ENCODE peak calls at places on chromosomes 13 and 19, in five cellular contexts. One of them, this sample, is unnamed.

GRCh38 chr13:93941444-93941843 is 538.0 kb downstream of the DCT start:
- DNase-seq in choroid plexus epithelial cell: no peak
- DNase-seq in skeletal muscle cell: no peak
- DNase-seq in anterior cingulate cortex: no peak
- DNase-seq in tibial nerve: no peak
- DNase-seq in this sample: no peak

GRCh38 chr13:42577538-42577937 is 3.6 kb downstream of the TNFSF11 start:
- DNase-seq in choroid plexus epithelial cell: no peak
- DNase-seq in tibial nerve: no peak
- DNase-seq in skeletal muscle cell: no peak
- DNase-seq in anterior cingulate cortex: no peak
- DNase-seq in this sample: no peak

GRCh38 chr19:55096061-55096701 is 20.5 kb downstream of the EPS8L1 start:
- DNase-seq in tibial nerve: no peak
- DNase-seq in anterior cingulate cortex: no peak
- DNase-seq in choroid plexus epithelial cell: no peak
- DNase-seq in skeletal muscle cell: no peak
- DNase-seq in this sample: no peak

GRCh38 chr13:76049397-76049746 is 413.2 kb downstream of the LMO7 start:
- DNase-seq in skeletal muscle cell: no peak
- DNase-seq in tibial nerve: no peak
- DNase-seq in choroid plexus epithelial cell: no peak
- DNase-seq in anterior cingulate cortex: no peak
- DNase-seq in this sample: no peak

GRCh38 chr19:41328157-41328817 is 18.3 kb downstream of the CCDC97 start:
- DNase-seq in choroid plexus epithelial cell: peak
- DNase-seq in tibial nerve: no peak
- DNase-seq in skeletal muscle cell: no peak
- DNase-seq in anterior cingulate cortex: no peak
- DNase-seq in this sample: no peak

GRCh38 chr19:53624776-53625540 is 6.8 kb upstream of the DPRX start:
- DNase-seq in anterior cingulate cortex: no peak
- DNase-seq in skeletal muscle cell: no peak
- DNase-seq in choroid plexus epithelial cell: no peak
- DNase-seq in tibial nerve: no peak
- DNase-seq in this sample: no peak

GRCh38 chr19:30344446-30345425 is 27.4 kb upstream of the ZNF536 start:
- DNase-seq in tibial nerve: no peak
- DNase-seq in choroid plexus epithelial cell: no peak
- DNase-seq in skeletal muscle cell: no peak
- DNase-seq in anterior cingulate cortex: peak
- DNase-seq in this sample: no peak

GRCh38 chr13:96020155-96020575 is 33.0 kb downstream of the UGGT2 start:
- DNase-seq in skeletal muscle cell: peak
- DNase-seq in anterior cingulate cortex: peak
- DNase-seq in tibial nerve: peak
- DNase-seq in choroid plexus epithelial cell: peak
- DNase-seq in this sample: peak

GRCh38 chr19:45667620-45668341 is at the start of gene GIPR:
- DNase-seq in choroid plexus epithelial cell: no peak
- DNase-seq in skeletal muscle cell: no peak
- DNase-seq in tibial nerve: no peak
- DNase-seq in anterior cingulate cortex: peak
- DNase-seq in this sample: no peak

GRCh38 chr13:40206241-40207109 is 460.0 kb downstream of the FOXO1 start:
- DNase-seq in anterior cingulate cortex: no peak
- DNase-seq in skeletal muscle cell: no peak
- DNase-seq in tibial nerve: no peak
- DNase-seq in choroid plexus epithelial cell: peak
- DNase-seq in this sample: no peak

GRCh38 chr13:44854264-44855060 is 134.8 kb downstream of the NUFIP1 start:
- DNase-seq in anterior cingulate cortex: no peak
- DNase-seq in skeletal muscle cell: no peak
- DNase-seq in choroid plexus epithelial cell: no peak
- DNase-seq in tibial nerve: no peak
- DNase-seq in this sample: no peak

GRCh38 chr19:39314016-39314728 is 6.5 kb downstream of the LRFN1 start:
- DNase-seq in anterior cingulate cortex: no peak
- DNase-seq in skeletal muscle cell: no peak
- DNase-seq in choroid plexus epithelial cell: no peak
- DNase-seq in tibial nerve: no peak
- DNase-seq in this sample: no peak

GRCh38 chr13:97445504-97446187 is 11.7 kb downstream of the RAP2A start:
- DNase-seq in tibial nerve: no peak
- DNase-seq in skeletal muscle cell: no peak
- DNase-seq in anterior cingulate cortex: no peak
- DNase-seq in choroid plexus epithelial cell: no peak
- DNase-seq in this sample: no peak

GRCh38 chr19:35262101-35262761 is 6.5 kb upstream of the USF2 start:
- DNase-seq in tibial nerve: no peak
- DNase-seq in anterior cingulate cortex: no peak
- DNase-seq in choroid plexus epithelial cell: no peak
- DNase-seq in skeletal muscle cell: no peak
- DNase-seq in this sample: no peak

GRCh38 chr19:16949496-16950023 is 60.8 kb downstream of the F2RL3 start:
- DNase-seq in choroid plexus epithelial cell: no peak
- DNase-seq in tibial nerve: no peak
- DNase-seq in anterior cingulate cortex: no peak
- DNase-seq in skeletal muscle cell: no peak
- DNase-seq in this sample: no peak

GRCh38 chr13:110820311-110820710 is 94.6 kb downstream of the ANKRD10 start:
- DNase-seq in tibial nerve: no peak
- DNase-seq in skeletal muscle cell: no peak
- DNase-seq in anterior cingulate cortex: no peak
- DNase-seq in choroid plexus epithelial cell: no peak
- DNase-seq in this sample: no peak

GRCh38 chr13:40518481-40518882 is 148.0 kb downstream of the FOXO1 start:
- DNase-seq in tibial nerve: no peak
- DNase-seq in skeletal muscle cell: no peak
- DNase-seq in anterior cingulate cortex: peak
- DNase-seq in choroid plexus epithelial cell: no peak
- DNase-seq in this sample: no peak

GRCh38 chr19:41276231-41276630 is 12.1 kb downstream of the HNRNPUL1 start:
- DNase-seq in choroid plexus epithelial cell: peak
- DNase-seq in skeletal muscle cell: no peak
- DNase-seq in anterior cingulate cortex: no peak
- DNase-seq in tibial nerve: no peak
- DNase-seq in this sample: no peak

GRCh38 chr19:18607222-18608101 is 863 bp upstream of the CRLF1 start:
- DNase-seq in anterior cingulate cortex: no peak
- DNase-seq in tibial nerve: no peak
- DNase-seq in skeletal muscle cell: no peak
- DNase-seq in choroid plexus epithelial cell: no peak
- DNase-seq in this sample: no peak

GRCh38 chr19:12065100-12065538 is 588 bp downstream of the ZNF844 start:
- DNase-seq in skeletal muscle cell: no peak
- DNase-seq in choroid plexus epithelial cell: peak
- DNase-seq in tibial nerve: peak
- DNase-seq in anterior cingulate cortex: peak
- DNase-seq in this sample: no peak

GRCh38 chr19:35260694-35261304 is 8.0 kb upstream of the USF2 start:
- DNase-seq in skeletal muscle cell: no peak
- DNase-seq in choroid plexus epithelial cell: no peak
- DNase-seq in tibial nerve: no peak
- DNase-seq in anterior cingulate cortex: no peak
- DNase-seq in this sample: no peak

GRCh38 chr13:71578048-71578447 is 289.0 kb downstream of the DACH1 start:
- DNase-seq in tibial nerve: no peak
- DNase-seq in anterior cingulate cortex: no peak
- DNase-seq in skeletal muscle cell: no peak
- DNase-seq in choroid plexus epithelial cell: no peak
- DNase-seq in this sample: no peak

GRCh38 chr13:111436446-111436845 is 116.0 kb downstream of the TEX29 start:
- DNase-seq in choroid plexus epithelial cell: no peak
- DNase-seq in anterior cingulate cortex: no peak
- DNase-seq in skeletal muscle cell: no peak
- DNase-seq in tibial nerve: no peak
- DNase-seq in this sample: no peak

GRCh38 chr13:114115191-114115671 is 17.2 kb downstream of the RASA3 start:
- DNase-seq in choroid plexus epithelial cell: peak
- DNase-seq in anterior cingulate cortex: no peak
- DNase-seq in tibial nerve: no peak
- DNase-seq in skeletal muscle cell: no peak
- DNase-seq in this sample: no peak

GRCh38 chr19:16268676-16269319 is 55.8 kb upstream of the KLF2 start:
- DNase-seq in skeletal muscle cell: no peak
- DNase-seq in tibial nerve: no peak
- DNase-seq in choroid plexus epithelial cell: no peak
- DNase-seq in anterior cingulate cortex: no peak
- DNase-seq in this sample: no peak

GRCh38 chr13:93180376-93180966 is 46.1 kb upstream of the GPC6 start:
- DNase-seq in choroid plexus epithelial cell: peak
- DNase-seq in tibial nerve: no peak
- DNase-seq in anterior cingulate cortex: no peak
- DNase-seq in skeletal muscle cell: no peak
- DNase-seq in this sample: no peak

GRCh38 chr13:76043882-76044281 is 407.8 kb downstream of the LMO7 start:
- DNase-seq in anterior cingulate cortex: no peak
- DNase-seq in tibial nerve: no peak
- DNase-seq in skeletal muscle cell: no peak
- DNase-seq in choroid plexus epithelial cell: peak
- DNase-seq in this sample: no peak

GRCh38 chr13:21347753-21348318 is 111.3 kb downstream of the ZDHHC20 start:
- DNase-seq in choroid plexus epithelial cell: no peak
- DNase-seq in skeletal muscle cell: no peak
- DNase-seq in anterior cingulate cortex: no peak
- DNase-seq in tibial nerve: no peak
- DNase-seq in this sample: no peak

GRCh38 chr19:33569822-33570221 is 48.2 kb upstream of the PEPD start:
- DNase-seq in tibial nerve: no peak
- DNase-seq in choroid plexus epithelial cell: no peak
- DNase-seq in skeletal muscle cell: no peak
- DNase-seq in anterior cingulate cortex: no peak
- DNase-seq in this sample: no peak

GRCh38 chr19:3038214-3038613 is 9.1 kb upstream of the TLE2 start:
- DNase-seq in skeletal muscle cell: no peak
- DNase-seq in choroid plexus epithelial cell: no peak
- DNase-seq in tibial nerve: no peak
- DNase-seq in anterior cingulate cortex: no peak
- DNase-seq in this sample: no peak

GRCh38 chr13:26872444-26873173 is 112.0 kb upstream of the GPR12 start:
- DNase-seq in skeletal muscle cell: no peak
- DNase-seq in choroid plexus epithelial cell: peak
- DNase-seq in anterior cingulate cortex: peak
- DNase-seq in tibial nerve: no peak
- DNase-seq in this sample: no peak

GRCh38 chr13:99986751-99987150 is 5.2 kb downstream of the ZIC2 start:
- DNase-seq in choroid plexus epithelial cell: peak
- DNase-seq in tibial nerve: no peak
- DNase-seq in skeletal muscle cell: no peak
- DNase-seq in anterior cingulate cortex: no peak
- DNase-seq in this sample: no peak

GRCh38 chr19:3733549-3734309 is 25.5 kb downstream of the TJP3 start:
- DNase-seq in anterior cingulate cortex: no peak
- DNase-seq in tibial nerve: no peak
- DNase-seq in choroid plexus epithelial cell: no peak
- DNase-seq in skeletal muscle cell: no peak
- DNase-seq in this sample: no peak

GRCh38 chr13:97372929-97373328 is 61.0 kb upstream of the RAP2A start:
- DNase-seq in anterior cingulate cortex: peak
- DNase-seq in skeletal muscle cell: no peak
- DNase-seq in tibial nerve: no peak
- DNase-seq in choroid plexus epithelial cell: no peak
- DNase-seq in this sample: no peak

GRCh38 chr19:48516536-48516935 is 4.9 kb upstream of the LMTK3 start:
- DNase-seq in tibial nerve: no peak
- DNase-seq in anterior cingulate cortex: no peak
- DNase-seq in skeletal muscle cell: no peak
- DNase-seq in choroid plexus epithelial cell: no peak
- DNase-seq in this sample: no peak

GRCh38 chr19:13100031-13100588 is 2.5 kb downstream of the LYL1 start:
- DNase-seq in skeletal muscle cell: no peak
- DNase-seq in choroid plexus epithelial cell: no peak
- DNase-seq in tibial nerve: no peak
- DNase-seq in anterior cingulate cortex: no peak
- DNase-seq in this sample: no peak

GRCh38 chr13:40024578-40024952 is 369.1 kb downstream of the COG6 start:
- DNase-seq in anterior cingulate cortex: no peak
- DNase-seq in choroid plexus epithelial cell: peak
- DNase-seq in skeletal muscle cell: no peak
- DNase-seq in tibial nerve: no peak
- DNase-seq in this sample: no peak

GRCh38 chr19:17075860-17076538 is 422 bp downstream of the MYO9B start:
- DNase-seq in tibial nerve: no peak
- DNase-seq in choroid plexus epithelial cell: peak
- DNase-seq in skeletal muscle cell: no peak
- DNase-seq in anterior cingulate cortex: peak
- DNase-seq in this sample: no peak

This sample was measured in DMS 273 treated with DMSO at 0.1 percent for 48 hours.